ENCODE peak calls at places on chromosome 13, in seven cellular contexts. One of them, this sample, is unnamed.

GRCh38 chr13:52387721-52388120 is 18.3 kb downstream of the THSD1 start:
- DNase-seq in astrocyte of the spinal cord: no peak
- DNase-seq in fibroblast of lung: no peak
- DNase-seq in naive thymus-derived CD4-positive, alpha-beta T cell: no peak
- DNase-seq in GDM1: no peak
- DNase-seq in stimulated activated CD8-positive, alpha-beta memory T cell treated with anti-CD3 and anti-CD28 coated beads, Interleukin-2, amount 100 ng/mL, for 1 hour: no peak
- DNase-seq in A549: no peak
- DNase-seq in this sample: no peak

GRCh38 chr13:26502826-26503225 is 54.7 kb upstream of the WASF3 start:
- DNase-seq in stimulated activated CD8-positive, alpha-beta memory T cell treated with anti-CD3 and anti-CD28 coated beads, Interleukin-2, amount 100 ng/mL, for 1 hour: no peak
- DNase-seq in naive thymus-derived CD4-positive, alpha-beta T cell: no peak
- DNase-seq in fibroblast of lung: peak; percentile 68
- DNase-seq in A549: no peak
- DNase-seq in astrocyte of the spinal cord: peak; percentile 77
- DNase-seq in GDM1: no peak
- DNase-seq in this sample: no peak

GRCh38 chr13:97194473-97194872 is 27.7 kb upstream of the MBNL2 start:
- DNase-seq in stimulated activated CD8-positive, alpha-beta memory T cell treated with anti-CD3 and anti-CD28 coated beads, Interleukin-2, amount 100 ng/mL, for 1 hour: no peak
- DNase-seq in A549: no peak
- DNase-seq in naive thymus-derived CD4-positive, alpha-beta T cell: no peak
- DNase-seq in fibroblast of lung: peak; percentile 18
- DNase-seq in astrocyte of the spinal cord: peak; percentile 39
- DNase-seq in GDM1: no peak
- DNase-seq in this sample: no peak

GRCh38 chr13:21894703-21895699 is 224.1 kb downstream of the FGF9 start:
- DNase-seq in astrocyte of the spinal cord: no peak
- DNase-seq in A549: no peak
- DNase-seq in fibroblast of lung: no peak
- DNase-seq in naive thymus-derived CD4-positive, alpha-beta T cell: no peak
- DNase-seq in stimulated activated CD8-positive, alpha-beta memory T cell treated with anti-CD3 and anti-CD28 coated beads, Interleukin-2, amount 100 ng/mL, for 1 hour: no peak
- DNase-seq in GDM1: no peak
- DNase-seq in this sample: no peak

GRCh38 chr13:109787135-109787954 is 962 bp upstream of the IRS2 start:
- DNase-seq in naive thymus-derived CD4-positive, alpha-beta T cell: no peak
- DNase-seq in fibroblast of lung: no peak
- DNase-seq in astrocyte of the spinal cord: peak; percentile 42
- DNase-seq in GDM1: peak; percentile 49
- DNase-seq in stimulated activated CD8-positive, alpha-beta memory T cell treated with anti-CD3 and anti-CD28 coated beads, Interleukin-2, amount 100 ng/mL, for 1 hour: no peak
- DNase-seq in A549: no peak
- DNase-seq in this sample: peak; percentile 36

GRCh38 chr13:94415484-94415883 is 64.0 kb downstream of the DCT start:
- DNase-seq in A549: no peak
- DNase-seq in GDM1: no peak
- DNase-seq in astrocyte of the spinal cord: no peak
- DNase-seq in fibroblast of lung: no peak
- DNase-seq in naive thymus-derived CD4-positive, alpha-beta T cell: no peak
- DNase-seq in stimulated activated CD8-positive, alpha-beta memory T cell treated with anti-CD3 and anti-CD28 coated beads, Interleukin-2, amount 100 ng/mL, for 1 hour: no peak
- DNase-seq in this sample: no peak

GRCh38 chr13:96903085-96903484 is 91.2 kb downstream of the OXGR1 start:
- DNase-seq in A549: no peak
- DNase-seq in naive thymus-derived CD4-positive, alpha-beta T cell: no peak
- DNase-seq in fibroblast of lung: no peak
- DNase-seq in stimulated activated CD8-positive, alpha-beta memory T cell treated with anti-CD3 and anti-CD28 coated beads, Interleukin-2, amount 100 ng/mL, for 1 hour: no peak
- DNase-seq in GDM1: no peak
- DNase-seq in astrocyte of the spinal cord: no peak
- DNase-seq in this sample: no peak

GRCh38 chr13:104847863-104848262 is 1687.6 kb downstream of the EFNB2 start:
- DNase-seq in naive thymus-derived CD4-positive, alpha-beta T cell: no peak
- DNase-seq in astrocyte of the spinal cord: no peak
- DNase-seq in stimulated activated CD8-positive, alpha-beta memory T cell treated with anti-CD3 and anti-CD28 coated beads, Interleukin-2, amount 100 ng/mL, for 1 hour: no peak
- DNase-seq in GDM1: no peak
- DNase-seq in A549: no peak
- DNase-seq in fibroblast of lung: no peak
- DNase-seq in this sample: no peak

GRCh38 chr13:96544965-96545364 is 449.3 kb downstream of the OXGR1 start:
- DNase-seq in stimulated activated CD8-positive, alpha-beta memory T cell treated with anti-CD3 and anti-CD28 coated beads, Interleukin-2, amount 100 ng/mL, for 1 hour: no peak
- DNase-seq in naive thymus-derived CD4-positive, alpha-beta T cell: no peak
- DNase-seq in astrocyte of the spinal cord: peak; percentile 18
- DNase-seq in A549: no peak
- DNase-seq in GDM1: no peak
- DNase-seq in fibroblast of lung: peak; percentile 4
- DNase-seq in this sample: no peak

GRCh38 chr13:24233351-24233901 is 72.9 kb downstream of the SPATA13 start:
- DNase-seq in fibroblast of lung: peak; percentile 70
- DNase-seq in stimulated activated CD8-positive, alpha-beta memory T cell treated with anti-CD3 and anti-CD28 coated beads, Interleukin-2, amount 100 ng/mL, for 1 hour: no peak
- DNase-seq in A549: no peak
- DNase-seq in astrocyte of the spinal cord: peak; percentile 80
- DNase-seq in naive thymus-derived CD4-positive, alpha-beta T cell: no peak
- DNase-seq in GDM1: no peak
- DNase-seq in this sample: no peak

GRCh38 chr13:78032132-78032531 is 113.5 kb upstream of the EDNRB start:
- DNase-seq in GDM1: no peak
- DNase-seq in stimulated activated CD8-positive, alpha-beta memory T cell treated with anti-CD3 and anti-CD28 coated beads, Interleukin-2, amount 100 ng/mL, for 1 hour: no peak
- DNase-seq in astrocyte of the spinal cord: no peak
- DNase-seq in fibroblast of lung: no peak
- DNase-seq in A549: no peak
- DNase-seq in naive thymus-derived CD4-positive, alpha-beta T cell: no peak
- DNase-seq in this sample: no peak

GRCh38 chr13:70829748-70830147 is 721.5 kb upstream of the KLHL1 start:
- DNase-seq in naive thymus-derived CD4-positive, alpha-beta T cell: no peak
- DNase-seq in A549: no peak
- DNase-seq in GDM1: no peak
- DNase-seq in stimulated activated CD8-positive, alpha-beta memory T cell treated with anti-CD3 and anti-CD28 coated beads, Interleukin-2, amount 100 ng/mL, for 1 hour: no peak
- DNase-seq in astrocyte of the spinal cord: no peak
- DNase-seq in fibroblast of lung: no peak
- DNase-seq in this sample: no peak

GRCh38 chr13:100735494-100735893 is 60.9 kb upstream of the TMTC4 start:
- DNase-seq in astrocyte of the spinal cord: no peak
- DNase-seq in fibroblast of lung: no peak
- DNase-seq in naive thymus-derived CD4-positive, alpha-beta T cell: no peak
- DNase-seq in GDM1: no peak
- DNase-seq in stimulated activated CD8-positive, alpha-beta memory T cell treated with anti-CD3 and anti-CD28 coated beads, Interleukin-2, amount 100 ng/mL, for 1 hour: no peak
- DNase-seq in A549: no peak
- DNase-seq in this sample: no peak

GRCh38 chr13:36432106-36432544 is at the start of gene CCNA1:
- DNase-seq in naive thymus-derived CD4-positive, alpha-beta T cell: no peak
- DNase-seq in stimulated activated CD8-positive, alpha-beta memory T cell treated with anti-CD3 and anti-CD28 coated beads, Interleukin-2, amount 100 ng/mL, for 1 hour: no peak
- DNase-seq in GDM1: no peak
- DNase-seq in A549: no peak
- DNase-seq in astrocyte of the spinal cord: no peak
- DNase-seq in fibroblast of lung: no peak
- DNase-seq in this sample: no peak

GRCh38 chr13:104809483-104809882 is 1726.0 kb downstream of the EFNB2 start:
- DNase-seq in A549: no peak
- DNase-seq in astrocyte of the spinal cord: peak; percentile 16
- DNase-seq in GDM1: no peak
- DNase-seq in fibroblast of lung: peak; percentile 52
- DNase-seq in stimulated activated CD8-positive, alpha-beta memory T cell treated with anti-CD3 and anti-CD28 coated beads, Interleukin-2, amount 100 ng/mL, for 1 hour: no peak
- DNase-seq in naive thymus-derived CD4-positive, alpha-beta T cell: no peak
- DNase-seq in this sample: no peak

GRCh38 chr13:46361535-46361934 is 25.5 kb downstream of the RUBCNL start:
- DNase-seq in stimulated activated CD8-positive, alpha-beta memory T cell treated with anti-CD3 and anti-CD28 coated beads, Interleukin-2, amount 100 ng/mL, for 1 hour: no peak
- DNase-seq in naive thymus-derived CD4-positive, alpha-beta T cell: no peak
- DNase-seq in astrocyte of the spinal cord: no peak
- DNase-seq in GDM1: no peak
- DNase-seq in fibroblast of lung: peak; percentile 29
- DNase-seq in A549: no peak
- DNase-seq in this sample: no peak

GRCh38 chr13:25286308-25286968 is 850 bp downstream of the MTMR6 start:
- DNase-seq in astrocyte of the spinal cord: peak; percentile 48
- DNase-seq in GDM1: no peak
- DNase-seq in A549: no peak
- DNase-seq in stimulated activated CD8-positive, alpha-beta memory T cell treated with anti-CD3 and anti-CD28 coated beads, Interleukin-2, amount 100 ng/mL, for 1 hour: no peak
- DNase-seq in fibroblast of lung: peak; percentile 40
- DNase-seq in naive thymus-derived CD4-positive, alpha-beta T cell: peak; percentile 63
- DNase-seq in this sample: no peak

GRCh38 chr13:19845758-19846157 is 17.7 kb downstream of the ZMYM5 start:
- DNase-seq in A549: peak; percentile 78
- DNase-seq in stimulated activated CD8-positive, alpha-beta memory T cell treated with anti-CD3 and anti-CD28 coated beads, Interleukin-2, amount 100 ng/mL, for 1 hour: no peak
- DNase-seq in astrocyte of the spinal cord: peak; percentile 97
- DNase-seq in GDM1: no peak
- DNase-seq in fibroblast of lung: peak; percentile 99
- DNase-seq in naive thymus-derived CD4-positive, alpha-beta T cell: no peak
- DNase-seq in this sample: no peak

GRCh38 chr13:75986818-75987217 is 350.7 kb downstream of the LMO7 start:
- DNase-seq in fibroblast of lung: no peak
- DNase-seq in stimulated activated CD8-positive, alpha-beta memory T cell treated with anti-CD3 and anti-CD28 coated beads, Interleukin-2, amount 100 ng/mL, for 1 hour: no peak
- DNase-seq in GDM1: no peak
- DNase-seq in naive thymus-derived CD4-positive, alpha-beta T cell: no peak
- DNase-seq in astrocyte of the spinal cord: no peak
- DNase-seq in A549: no peak
- DNase-seq in this sample: no peak

GRCh38 chr13:98592353-98592740 is 15.4 kb upstream of the STK24 start:
- DNase-seq in fibroblast of lung: no peak
- DNase-seq in stimulated activated CD8-positive, alpha-beta memory T cell treated with anti-CD3 and anti-CD28 coated beads, Interleukin-2, amount 100 ng/mL, for 1 hour: no peak
- DNase-seq in GDM1: no peak
- DNase-seq in naive thymus-derived CD4-positive, alpha-beta T cell: no peak
- DNase-seq in astrocyte of the spinal cord: no peak
- DNase-seq in A549: no peak
- DNase-seq in this sample: no peak

GRCh38 chr13:79314652-79315051 is 91.4 kb downstream of the RBM26 start:
- DNase-seq in stimulated activated CD8-positive, alpha-beta memory T cell treated with anti-CD3 and anti-CD28 coated beads, Interleukin-2, amount 100 ng/mL, for 1 hour: no peak
- DNase-seq in A549: no peak
- DNase-seq in astrocyte of the spinal cord: no peak
- DNase-seq in naive thymus-derived CD4-positive, alpha-beta T cell: no peak
- DNase-seq in fibroblast of lung: no peak
- DNase-seq in GDM1: no peak
- DNase-seq in this sample: no peak

GRCh38 chr13:52980695-52981094 is 47.9 kb upstream of the OLFM4 start:
- DNase-seq in astrocyte of the spinal cord: no peak
- DNase-seq in fibroblast of lung: no peak
- DNase-seq in A549: no peak
- DNase-seq in GDM1: no peak
- DNase-seq in naive thymus-derived CD4-positive, alpha-beta T cell: no peak
- DNase-seq in stimulated activated CD8-positive, alpha-beta memory T cell treated with anti-CD3 and anti-CD28 coated beads, Interleukin-2, amount 100 ng/mL, for 1 hour: no peak
- DNase-seq in this sample: no peak